ENCODE peak calls at places on chromosomes 12 and 14, in nine cellular contexts. E is NCI-H2081, H is SW 1271, R is HuH-7, K is foreskin fibroblast, Z is left kidney, F is transverse colon, S is cardiac muscle cell, M is EL. J is an unnamed sample.

GRCh38 chr12:63066782-63067181 is 84.2 kb downstream of the AVPR1A start:
- DNase-seq in E (no peak), H (no peak), R (no peak), K (no peak), Z (peak; percentile 79), F (no peak), S (no peak), M (no peak), J (no peak)

GRCh38 chr14:55151601-55152000 is 22.5 kb downstream of the LGALS3 start:
- DNase-seq in E (no peak), H (no peak), R (no peak), K (no peak), Z (no peak), F (no peak), S (no peak), M (no peak), J (no peak)

GRCh38 chr14:62939970-62940369 is 105.3 kb downstream of the KCNH5 start:
- DNase-seq in E (no peak), H (no peak), R (no peak), K (no peak), Z (no peak), F (no peak), S (no peak), M (no peak), J (no peak)

GRCh38 chr14:70278281-70278680 is 81.2 kb downstream of the COX16 start:
- DNase-seq in E (no peak), H (no peak), R (no peak), K (no peak), Z (no peak), F (no peak), S (no peak), M (no peak), J (no peak)

GRCh38 chr12:57881035-57881973 is 34.8 kb upstream of the CTDSP2 start:
- DNase-seq in E (no peak), H (no peak), R (no peak), K (no peak), Z (no peak), F (peak; percentile 66), S (no peak), M (peak; percentile 79), J (peak; percentile 31)

GRCh38 chr14:100364403-100364802 is 41.3 kb downstream of the SLC25A47 start:
- DNase-seq in E (no peak), H (no peak), R (no peak), K (no peak), Z (no peak), F (no peak), S (no peak), M (no peak), J (no peak)

GRCh38 chr14:103854822-103855733 is 7.7 kb upstream of the PPP1R13B start:
- DNase-seq in E (no peak), H (no peak), R (no peak), K (no peak), Z (peak; percentile 96), F (peak; percentile 59), S (peak; percentile 55), M (no peak), J (no peak)

GRCh38 chr12:8773456-8773855 is 49.0 kb upstream of the A2ML1 start:
- DNase-seq in E (no peak), H (no peak), R (no peak), K (no peak), Z (peak; percentile 34), F (no peak), S (peak; percentile 67), M (no peak), J (no peak)

GRCh38 chr12:50597200-50598195 is 92.7 kb downstream of the DIP2B start:
- DNase-seq in E (no peak), H (peak; percentile 86), R (no peak), K (peak; percentile 71), Z (no peak), F (no peak), S (no peak), M (peak; percentile 85), J (peak; percentile 57)

GRCh38 chr12:131829351-131829794 is 1.2 kb downstream of the MMP17 start:
- DNase-seq in E (no peak), H (no peak), R (no peak), K (peak; percentile 29), Z (peak; percentile 36), F (no peak), S (no peak), M (peak; percentile 57), J (no peak)

GRCh38 chr12:69894800-69895199 is 69.8 kb downstream of the MYRFL start:
- DNase-seq in E (no peak), H (no peak), R (no peak), K (no peak), Z (no peak), F (no peak), S (no peak), M (no peak), J (no peak)

GRCh38 chr12:15088115-15088514 is 115.3 kb downstream of the PDE6H start:
- DNase-seq in E (no peak), H (no peak), R (no peak), K (no peak), Z (no peak), F (no peak), S (no peak), M (no peak), J (peak; percentile 8)

GRCh38 chr14:22532345-22533056 is 56.5 kb downstream of the DAD1 start:
- DNase-seq in E (no peak), H (no peak), R (no peak), K (no peak), Z (no peak), F (no peak), S (peak; percentile 20), M (peak; percentile 67), J (no peak)

J was measured in stromal cell of bone marrow.